ENCODE peak calls at places on chromosomes 16 and 17, in eight cellular contexts. One of them, this sample, is unnamed.
A peak's percentile ranks its signal among the peaks of the same experiment; 100 is the strongest.

GRCh38 chr17:14856156-14856555 is 409.0 kb downstream of the PMP22 start:
- DNase-seq in right lobe of liver: no peak
- DNase-seq in body of pancreas: no peak
- DNase-seq in K562: no peak
- DNase-seq in epithelial cell of esophagus: no peak
- DNase-seq in NB4: no peak
- DNase-seq in bronchial epithelial cell: no peak
- DNase-seq in spleen: no peak
- DNase-seq in this sample: no peak

GRCh38 chr17:39196820-39197331 is 593 bp downstream of the CACNB1 start:
- DNase-seq in right lobe of liver: no peak
- DNase-seq in body of pancreas: peak; percentile 35
- DNase-seq in K562: peak; percentile 49
- DNase-seq in epithelial cell of esophagus: no peak
- DNase-seq in NB4: no peak
- DNase-seq in bronchial epithelial cell: no peak
- DNase-seq in spleen: no peak
- DNase-seq in this sample: peak; percentile 28

GRCh38 chr17:39753514-39754160 is 15.9 kb downstream of the GRB7 start:
- DNase-seq in right lobe of liver: peak; percentile 71
- DNase-seq in body of pancreas: peak; percentile 60
- DNase-seq in K562: peak; percentile 86
- DNase-seq in epithelial cell of esophagus: peak; percentile 13
- DNase-seq in NB4: peak; percentile 93
- DNase-seq in bronchial epithelial cell: no peak
- DNase-seq in spleen: peak; percentile 95
- DNase-seq in this sample: no peak

GRCh38 chr16:22633794-22634193 is 123.1 kb downstream of the NPIPB5 start:
- DNase-seq in right lobe of liver: no peak
- DNase-seq in body of pancreas: no peak
- DNase-seq in K562: no peak
- DNase-seq in epithelial cell of esophagus: no peak
- DNase-seq in NB4: no peak
- DNase-seq in bronchial epithelial cell: no peak
- DNase-seq in spleen: no peak
- DNase-seq in this sample: no peak

GRCh38 chr16:66477028-66477515 is 50.0 kb downstream of the BEAN1 start:
- DNase-seq in right lobe of liver: no peak
- DNase-seq in body of pancreas: no peak
- DNase-seq in K562: no peak
- DNase-seq in epithelial cell of esophagus: no peak
- DNase-seq in NB4: no peak
- DNase-seq in bronchial epithelial cell: no peak
- DNase-seq in spleen: peak; percentile 65
- DNase-seq in this sample: no peak

GRCh38 chr16:88922114-88922825 is 54.7 kb downstream of the CBFA2T3 start:
- DNase-seq in right lobe of liver: peak; percentile 62
- DNase-seq in body of pancreas: peak; percentile 89
- DNase-seq in K562: no peak
- DNase-seq in epithelial cell of esophagus: no peak
- DNase-seq in NB4: no peak
- DNase-seq in bronchial epithelial cell: peak; percentile 21
- DNase-seq in spleen: peak; percentile 88
- DNase-seq in this sample: no peak

GRCh38 chr17:2337152-2337810 is at the start of gene SGSM2:
- DNase-seq in right lobe of liver: peak; percentile 62
- DNase-seq in body of pancreas: peak; percentile 66
- DNase-seq in K562: peak; percentile 80
- DNase-seq in epithelial cell of esophagus: peak; percentile 41
- DNase-seq in NB4: peak; percentile 70
- DNase-seq in bronchial epithelial cell: no peak
- DNase-seq in spleen: peak; percentile 93
- DNase-seq in this sample: no peak

GRCh38 chr17:31074772-31075538 is 19.8 kb upstream of the NF1 start:
- DNase-seq in right lobe of liver: no peak
- DNase-seq in body of pancreas: no peak
- DNase-seq in K562: no peak
- DNase-seq in epithelial cell of esophagus: peak; percentile 78
- DNase-seq in NB4: no peak
- DNase-seq in bronchial epithelial cell: peak; percentile 63
- DNase-seq in spleen: no peak
- DNase-seq in this sample: peak; percentile 47

GRCh38 chr17:44348234-44348987 is 3.3 kb downstream of the GRN start:
- DNase-seq in right lobe of liver: no peak
- DNase-seq in body of pancreas: no peak
- DNase-seq in K562: peak; percentile 7
- DNase-seq in epithelial cell of esophagus: peak; percentile 97
- DNase-seq in NB4: peak; percentile 91
- DNase-seq in bronchial epithelial cell: peak; percentile 97
- DNase-seq in spleen: peak; percentile 90
- DNase-seq in this sample: peak; percentile 45

GRCh38 chr17:72463287-72464102 is 342.7 kb downstream of the SOX9 start:
- DNase-seq in right lobe of liver: no peak
- DNase-seq in body of pancreas: peak; percentile 79
- DNase-seq in K562: no peak
- DNase-seq in epithelial cell of esophagus: no peak
- DNase-seq in NB4: no peak
- DNase-seq in bronchial epithelial cell: no peak
- DNase-seq in spleen: peak; percentile 2
- DNase-seq in this sample: no peak

GRCh38 chr16:57041182-57042156 is 50.9 kb upstream of the CPNE2 start:
- DNase-seq in right lobe of liver: no peak
- DNase-seq in body of pancreas: no peak
- DNase-seq in K562: no peak
- DNase-seq in epithelial cell of esophagus: no peak
- DNase-seq in NB4: peak; percentile 79
- DNase-seq in bronchial epithelial cell: no peak
- DNase-seq in spleen: peak; percentile 90
- DNase-seq in this sample: no peak

GRCh38 chr17:63927464-63928171 is 4.5 kb downstream of the CD79B start:
- DNase-seq in right lobe of liver: no peak
- DNase-seq in body of pancreas: no peak
- DNase-seq in K562: no peak
- DNase-seq in epithelial cell of esophagus: no peak
- DNase-seq in NB4: no peak
- DNase-seq in bronchial epithelial cell: no peak
- DNase-seq in spleen: peak; percentile 79
- DNase-seq in this sample: no peak

GRCh38 chr17:43524945-43525575 is 21.1 kb downstream of the ETV4 start:
- DNase-seq in right lobe of liver: no peak
- DNase-seq in body of pancreas: no peak
- DNase-seq in K562: no peak
- DNase-seq in epithelial cell of esophagus: no peak
- DNase-seq in NB4: no peak
- DNase-seq in bronchial epithelial cell: no peak
- DNase-seq in spleen: no peak
- DNase-seq in this sample: no peak

GRCh38 chr16:56643080-56643778 is 4.8 kb downstream of the MT1A start:
- DNase-seq in right lobe of liver: peak; percentile 90
- DNase-seq in body of pancreas: peak; percentile 89
- DNase-seq in K562: peak; percentile 82
- DNase-seq in epithelial cell of esophagus: peak; percentile 66
- DNase-seq in NB4: peak; percentile 78
- DNase-seq in bronchial epithelial cell: peak; percentile 64
- DNase-seq in spleen: peak; percentile 92
- DNase-seq in this sample: peak; percentile 17

GRCh38 chr17:40678902-40679522 is 14.0 kb upstream of the KRT222 start:
- DNase-seq in right lobe of liver: no peak
- DNase-seq in body of pancreas: no peak
- DNase-seq in K562: no peak
- DNase-seq in epithelial cell of esophagus: peak; percentile 11
- DNase-seq in NB4: peak; percentile 4
- DNase-seq in bronchial epithelial cell: peak; percentile 23
- DNase-seq in spleen: no peak
- DNase-seq in this sample: no peak

GRCh38 chr16:53098526-53099317 is 43.9 kb downstream of the CHD9 start:
- DNase-seq in right lobe of liver: peak; percentile 72
- DNase-seq in body of pancreas: peak; percentile 72
- DNase-seq in K562: peak; percentile 32
- DNase-seq in epithelial cell of esophagus: peak; percentile 71
- DNase-seq in NB4: peak; percentile 99
- DNase-seq in bronchial epithelial cell: peak; percentile 77
- DNase-seq in spleen: peak; percentile 93
- DNase-seq in this sample: peak; percentile 79

DNA sequence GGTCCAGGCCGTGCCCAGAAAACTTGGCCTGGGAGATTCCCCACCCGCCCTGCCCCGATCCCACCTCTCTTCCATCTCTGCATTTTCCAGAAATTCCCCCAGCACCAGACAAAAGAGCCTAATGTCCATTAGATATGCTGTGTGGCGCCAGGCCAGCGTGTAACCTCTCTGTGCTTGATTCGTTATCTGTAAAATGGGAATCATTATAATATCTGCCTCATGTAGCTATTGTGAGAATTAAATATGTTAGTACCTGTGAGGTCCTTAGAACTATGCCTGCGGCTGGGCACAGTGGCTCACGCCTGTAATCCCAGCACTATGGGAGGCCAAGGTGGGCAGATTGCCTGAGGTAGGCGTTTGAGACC is 33.6 kb upstream of the IL21R start:
- DNase-seq in right lobe of liver: no peak
- DNase-seq in body of pancreas: no peak
- DNase-seq in K562: no peak
- DNase-seq in epithelial cell of esophagus: no peak
- DNase-seq in NB4: no peak
- DNase-seq in bronchial epithelial cell: no peak
- DNase-seq in spleen: no peak
- DNase-seq in this sample: no peak
- TF ChIP-seq CTCF in right lobe of liver: no peak
- TF ChIP-seq CTCF in body of pancreas: no peak
- TF ChIP-seq CTCF in K562: no peak
- TF ChIP-seq CTCF in epithelial cell of esophagus: no peak
- TF ChIP-seq CTCF in NB4: no peak
- TF ChIP-seq CTCF in bronchial epithelial cell: no peak
- TF ChIP-seq CTCF in spleen: no peak
- TF ChIP-seq CTCF in this sample: peak; percentile 4

GRCh38 chr16:27195068-27195741 is 8.1 kb upstream of the KDM8 start:
- DNase-seq in right lobe of liver: no peak
- DNase-seq in body of pancreas: no peak
- DNase-seq in K562: no peak
- DNase-seq in epithelial cell of esophagus: peak; percentile 93
- DNase-seq in NB4: no peak
- DNase-seq in bronchial epithelial cell: peak; percentile 96
- DNase-seq in spleen: no peak
- DNase-seq in this sample: no peak

GRCh38 chr16:27195941-27196595 is 7.3 kb upstream of the KDM8 start:
- DNase-seq in right lobe of liver: no peak
- DNase-seq in body of pancreas: no peak
- DNase-seq in K562: no peak
- DNase-seq in epithelial cell of esophagus: no peak
- DNase-seq in NB4: no peak
- DNase-seq in bronchial epithelial cell: no peak
- DNase-seq in spleen: no peak
- DNase-seq in this sample: no peak

GRCh38 chr16:27191352-27191924 is 11.9 kb upstream of the KDM8 start:
- DNase-seq in right lobe of liver: no peak
- DNase-seq in body of pancreas: no peak
- DNase-seq in K562: no peak
- DNase-seq in epithelial cell of esophagus: no peak
- DNase-seq in NB4: no peak
- DNase-seq in bronchial epithelial cell: no peak
- DNase-seq in spleen: no peak
- DNase-seq in this sample: no peak

GRCh38 chr16:27190316-27190871 is 12.9 kb upstream of the KDM8 start:
- DNase-seq in right lobe of liver: no peak
- DNase-seq in body of pancreas: no peak
- DNase-seq in K562: no peak
- DNase-seq in epithelial cell of esophagus: no peak
- DNase-seq in NB4: no peak
- DNase-seq in bronchial epithelial cell: no peak
- DNase-seq in spleen: no peak
- DNase-seq in this sample: no peak

DNA sequence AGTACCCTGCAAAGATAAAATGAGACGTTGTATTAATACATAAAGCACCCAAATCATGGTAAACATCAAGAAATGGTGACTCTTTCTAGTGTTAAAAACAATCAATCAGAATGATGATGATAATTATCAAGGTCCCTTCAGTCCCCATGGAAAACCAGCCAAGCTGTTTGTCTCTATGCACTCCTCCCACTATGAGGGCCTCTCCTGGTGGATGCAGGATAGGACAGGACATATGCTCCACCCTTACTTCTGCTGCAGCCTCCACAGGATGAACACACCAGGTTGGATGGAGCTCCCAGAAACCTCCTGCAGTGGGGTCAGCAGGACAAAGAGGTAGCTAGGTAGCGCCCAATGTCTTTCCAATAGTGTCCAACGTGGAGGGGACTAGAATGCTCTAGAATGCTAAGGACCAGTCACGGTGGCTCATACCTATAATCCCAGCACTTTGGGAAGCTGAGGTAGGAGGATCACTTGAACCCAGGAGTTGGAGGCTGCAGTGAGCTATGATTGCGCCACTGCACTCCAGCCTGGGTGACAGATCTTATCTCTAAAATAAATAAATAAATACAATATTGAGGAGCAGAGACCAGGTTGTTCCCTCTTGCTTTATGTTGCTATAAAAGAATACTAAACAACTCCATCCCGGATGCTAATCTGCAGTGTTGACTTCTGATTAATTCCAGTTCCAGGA is 9.9 kb upstream of the KDM8 start:
- DNase-seq in right lobe of liver: no peak
- DNase-seq in body of pancreas: no peak
- DNase-seq in K562: no peak
- DNase-seq in epithelial cell of esophagus: no peak
- DNase-seq in NB4: no peak
- DNase-seq in bronchial epithelial cell: no peak
- DNase-seq in spleen: no peak
- DNase-seq in this sample: peak; percentile 7
- TF ChIP-seq CTCF in right lobe of liver: no peak
- TF ChIP-seq CTCF in body of pancreas: no peak
- TF ChIP-seq CTCF in K562: no peak
- TF ChIP-seq CTCF in epithelial cell of esophagus: peak; percentile 26
- TF ChIP-seq CTCF in NB4: no peak
- TF ChIP-seq CTCF in bronchial epithelial cell: no peak
- TF ChIP-seq CTCF in spleen: no peak
- TF ChIP-seq CTCF in this sample: peak; percentile 53

DNA sequence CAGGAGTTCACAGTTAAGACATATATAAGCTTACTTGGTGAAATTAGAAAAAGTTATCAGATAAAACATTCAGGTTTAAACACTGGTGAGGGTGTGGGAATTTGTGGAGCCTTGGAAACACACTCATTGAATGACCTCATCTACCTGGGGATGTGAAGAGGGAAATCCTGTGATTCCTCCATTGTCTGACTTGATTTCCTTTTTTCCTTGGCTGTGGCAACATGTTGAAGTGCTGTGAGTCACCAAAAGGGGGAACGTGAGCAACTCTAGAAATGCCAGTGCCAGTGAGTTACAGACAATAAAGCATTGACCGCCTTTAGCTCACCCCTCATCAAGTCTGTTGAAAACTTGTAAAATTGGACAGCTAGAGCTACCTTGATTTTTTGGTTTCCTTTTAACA is 1.8 kb downstream of the HMOX2 start:
- DNase-seq in right lobe of liver: no peak
- DNase-seq in body of pancreas: no peak
- DNase-seq in K562: no peak
- DNase-seq in epithelial cell of esophagus: peak; percentile 97
- DNase-seq in NB4: peak; percentile 63
- DNase-seq in bronchial epithelial cell: peak; percentile 99
- DNase-seq in spleen: no peak
- DNase-seq in this sample: peak; percentile 17
- TF ChIP-seq CTCF in right lobe of liver: no peak
- TF ChIP-seq CTCF in body of pancreas: no peak
- TF ChIP-seq CTCF in K562: peak; percentile 12
- TF ChIP-seq CTCF in epithelial cell of esophagus: peak; percentile 38
- TF ChIP-seq CTCF in NB4: peak; percentile 39
- TF ChIP-seq CTCF in bronchial epithelial cell: no peak
- TF ChIP-seq CTCF in spleen: no peak
- TF ChIP-seq CTCF in this sample: peak; percentile 34

GRCh38 chr16:28609631-28610594 is at the start of gene SULT1A1:
- DNase-seq in right lobe of liver: peak; percentile 91
- DNase-seq in body of pancreas: peak; percentile 94
- DNase-seq in K562: peak; percentile 60
- DNase-seq in epithelial cell of esophagus: no peak
- DNase-seq in NB4: no peak
- DNase-seq in bronchial epithelial cell: peak; percentile 29
- DNase-seq in spleen: peak; percentile 90
- DNase-seq in this sample: no peak
- TF ChIP-seq CTCF in right lobe of liver: no peak
- TF ChIP-seq CTCF in body of pancreas: no peak
- TF ChIP-seq CTCF in K562: no peak
- TF ChIP-seq CTCF in epithelial cell of esophagus: no peak
- TF ChIP-seq CTCF in NB4: no peak
- TF ChIP-seq CTCF in bronchial epithelial cell: no peak
- TF ChIP-seq CTCF in spleen: no peak
- TF ChIP-seq CTCF in this sample: no peak

This sample was measured in HFFc6.